ENCODE peak calls at places on chromosomes 6 and 20, in seven cellular contexts. One of them, this sample, is unnamed.

GRCh38 chr6:151380848-151381205 is 10.5 kb downstream of the ZBTB2 start:
- ATAC-seq in GM23338: peak
- ATAC-seq in HepG2: no peak
- ATAC-seq in Panc1: no peak
- ATAC-seq in GM12878: no peak
- ATAC-seq in HCT116: peak
- ATAC-seq in upper lobe of left lung: no peak
- ATAC-seq in this sample: no peak

GRCh38 chr6:45608252-45608911 is 230.6 kb upstream of the SUPT3H start:
- ATAC-seq in GM12878: no peak
- ATAC-seq in Panc1: no peak
- ATAC-seq in GM23338: no peak
- ATAC-seq in HepG2: no peak
- ATAC-seq in upper lobe of left lung: no peak
- ATAC-seq in HCT116: peak
- ATAC-seq in this sample: no peak

GRCh38 chr20:5113615-5113986 is 6.2 kb downstream of the PCNA start:
- ATAC-seq in upper lobe of left lung: no peak
- ATAC-seq in Panc1: no peak
- ATAC-seq in GM12878: peak
- ATAC-seq in HepG2: peak
- ATAC-seq in HCT116: no peak
- ATAC-seq in GM23338: no peak
- ATAC-seq in this sample: no peak

GRCh38 chr20:32603046-32603726 is 18.1 kb upstream of the NOL4L start:
- ATAC-seq in GM23338: no peak
- ATAC-seq in GM12878: peak
- ATAC-seq in HCT116: no peak
- ATAC-seq in upper lobe of left lung: peak
- ATAC-seq in Panc1: no peak
- ATAC-seq in HepG2: no peak
- ATAC-seq in this sample: peak

GRCh38 chr6:9516207-9516606 is 898.7 kb downstream of the TFAP2A start:
- ATAC-seq in HepG2: no peak
- ATAC-seq in GM23338: peak
- ATAC-seq in upper lobe of left lung: no peak
- ATAC-seq in HCT116: peak
- ATAC-seq in Panc1: peak
- ATAC-seq in GM12878: no peak
- ATAC-seq in this sample: no peak

GRCh38 chr6:129603731-129604130 is 106.2 kb downstream of the ARHGAP18 start:
- ATAC-seq in GM12878: no peak
- ATAC-seq in upper lobe of left lung: no peak
- ATAC-seq in HepG2: no peak
- ATAC-seq in HCT116: no peak
- ATAC-seq in Panc1: no peak
- ATAC-seq in GM23338: no peak
- ATAC-seq in this sample: no peak

GRCh38 chr20:15656124-15656523 is 917.1 kb downstream of the KIF16B start:
- ATAC-seq in HCT116: no peak
- ATAC-seq in GM12878: no peak
- ATAC-seq in Panc1: no peak
- ATAC-seq in HepG2: no peak
- ATAC-seq in GM23338: no peak
- ATAC-seq in upper lobe of left lung: no peak
- ATAC-seq in this sample: no peak

GRCh38 chr20:43653966-43654365 is 12.9 kb upstream of the MYBL2 start:
- ATAC-seq in Panc1: no peak
- ATAC-seq in upper lobe of left lung: no peak
- ATAC-seq in GM12878: no peak
- ATAC-seq in HCT116: no peak
- ATAC-seq in HepG2: no peak
- ATAC-seq in GM23338: no peak
- ATAC-seq in this sample: no peak

GRCh38 chr20:46764068-46764467 is 54.6 kb downstream of the SLC2A10 start:
- ATAC-seq in HCT116: no peak
- ATAC-seq in GM23338: no peak
- ATAC-seq in upper lobe of left lung: no peak
- ATAC-seq in GM12878: no peak
- ATAC-seq in Panc1: no peak
- ATAC-seq in HepG2: no peak
- ATAC-seq in this sample: no peak

GRCh38 chr6:118787746-118788419 is 106.1 kb upstream of the ASF1A start:
- ATAC-seq in GM23338: no peak
- ATAC-seq in HCT116: no peak
- ATAC-seq in Panc1: no peak
- ATAC-seq in HepG2: no peak
- ATAC-seq in GM12878: no peak
- ATAC-seq in upper lobe of left lung: peak
- ATAC-seq in this sample: peak

GRCh38 chr6:140486468-140487361 is 1112.3 kb upstream of the CITED2 start:
- ATAC-seq in HCT116: peak
- ATAC-seq in GM23338: no peak
- ATAC-seq in GM12878: no peak
- ATAC-seq in upper lobe of left lung: no peak
- ATAC-seq in HepG2: no peak
- ATAC-seq in Panc1: peak
- ATAC-seq in this sample: no peak

GRCh38 chr6:7978736-7979135 is 68.1 kb upstream of the TXNDC5 start:
- ATAC-seq in HepG2: no peak
- ATAC-seq in Panc1: no peak
- ATAC-seq in upper lobe of left lung: no peak
- ATAC-seq in GM23338: no peak
- ATAC-seq in HCT116: no peak
- ATAC-seq in GM12878: peak
- ATAC-seq in this sample: no peak

GRCh38 chr20:58251979-58252591 is 23.6 kb upstream of the ANKRD60 start:
- ATAC-seq in GM12878: no peak
- ATAC-seq in HepG2: peak
- ATAC-seq in Panc1: peak
- ATAC-seq in upper lobe of left lung: peak
- ATAC-seq in GM23338: no peak
- ATAC-seq in HCT116: peak
- ATAC-seq in this sample: no peak

GRCh38 chr6:1604991-1605821 is 4.5 kb upstream of the FOXC1 start:
- ATAC-seq in GM23338: peak
- ATAC-seq in HCT116: no peak
- ATAC-seq in HepG2: peak
- ATAC-seq in GM12878: no peak
- ATAC-seq in upper lobe of left lung: no peak
- ATAC-seq in Panc1: no peak
- ATAC-seq in this sample: no peak

GRCh38 chr6:111686249-111686997 is 80.7 kb upstream of the TRAF3IP2 start:
- ATAC-seq in HepG2: no peak
- ATAC-seq in upper lobe of left lung: peak
- ATAC-seq in Panc1: no peak
- ATAC-seq in GM12878: no peak
- ATAC-seq in HCT116: no peak
- ATAC-seq in GM23338: peak
- ATAC-seq in this sample: no peak
- TF ChIP-seq POLR2AphosphoS5 in HepG2: no peak
- TF ChIP-seq POLR2AphosphoS5 in upper lobe of left lung: no peak
- TF ChIP-seq POLR2AphosphoS5 in Panc1: no peak
- TF ChIP-seq POLR2AphosphoS5 in GM12878: no peak
- TF ChIP-seq POLR2AphosphoS5 in HCT116: no peak
- TF ChIP-seq POLR2AphosphoS5 in GM23338: no peak
- TF ChIP-seq POLR2AphosphoS5 in this sample: no peak

GRCh38 chr6:28161410-28162079 is 19.9 kb downstream of the ZKSCAN8 start:
- ATAC-seq in HCT116: no peak
- ATAC-seq in upper lobe of left lung: peak
- ATAC-seq in GM23338: peak
- ATAC-seq in Panc1: peak
- ATAC-seq in HepG2: peak
- ATAC-seq in GM12878: peak
- ATAC-seq in this sample: peak
- TF ChIP-seq POLR2AphosphoS5 in HCT116: no peak
- TF ChIP-seq POLR2AphosphoS5 in upper lobe of left lung: peak
- TF ChIP-seq POLR2AphosphoS5 in GM23338: peak
- TF ChIP-seq POLR2AphosphoS5 in Panc1: no peak
- TF ChIP-seq POLR2AphosphoS5 in HepG2: peak
- TF ChIP-seq POLR2AphosphoS5 in GM12878: peak
- TF ChIP-seq POLR2AphosphoS5 in this sample: peak

GRCh38 chr20:25236450-25237304 is 11.2 kb upstream of the PYGB start:
- ATAC-seq in GM12878: no peak
- ATAC-seq in HepG2: peak
- ATAC-seq in GM23338: peak
- ATAC-seq in upper lobe of left lung: no peak
- ATAC-seq in HCT116: no peak
- ATAC-seq in Panc1: peak
- ATAC-seq in this sample: no peak

GRCh38 chr20:25229486-25230176 is 18.3 kb upstream of the PYGB start:
- ATAC-seq in GM23338: no peak
- ATAC-seq in HCT116: no peak
- ATAC-seq in upper lobe of left lung: no peak
- ATAC-seq in HepG2: peak
- ATAC-seq in GM12878: no peak
- ATAC-seq in Panc1: peak
- ATAC-seq in this sample: no peak

GRCh38 chr20:25230177-25230831 is 17.6 kb upstream of the PYGB start:
- ATAC-seq in GM12878: peak
- ATAC-seq in HepG2: no peak
- ATAC-seq in GM23338: no peak
- ATAC-seq in upper lobe of left lung: no peak
- ATAC-seq in HCT116: no peak
- ATAC-seq in Panc1: no peak
- ATAC-seq in this sample: no peak

GRCh38 chr20:25237610-25238318 is 10.1 kb upstream of the PYGB start:
- ATAC-seq in upper lobe of left lung: peak
- ATAC-seq in GM23338: no peak
- ATAC-seq in HCT116: peak
- ATAC-seq in GM12878: peak
- ATAC-seq in HepG2: peak
- ATAC-seq in Panc1: peak
- ATAC-seq in this sample: peak

DNA sequence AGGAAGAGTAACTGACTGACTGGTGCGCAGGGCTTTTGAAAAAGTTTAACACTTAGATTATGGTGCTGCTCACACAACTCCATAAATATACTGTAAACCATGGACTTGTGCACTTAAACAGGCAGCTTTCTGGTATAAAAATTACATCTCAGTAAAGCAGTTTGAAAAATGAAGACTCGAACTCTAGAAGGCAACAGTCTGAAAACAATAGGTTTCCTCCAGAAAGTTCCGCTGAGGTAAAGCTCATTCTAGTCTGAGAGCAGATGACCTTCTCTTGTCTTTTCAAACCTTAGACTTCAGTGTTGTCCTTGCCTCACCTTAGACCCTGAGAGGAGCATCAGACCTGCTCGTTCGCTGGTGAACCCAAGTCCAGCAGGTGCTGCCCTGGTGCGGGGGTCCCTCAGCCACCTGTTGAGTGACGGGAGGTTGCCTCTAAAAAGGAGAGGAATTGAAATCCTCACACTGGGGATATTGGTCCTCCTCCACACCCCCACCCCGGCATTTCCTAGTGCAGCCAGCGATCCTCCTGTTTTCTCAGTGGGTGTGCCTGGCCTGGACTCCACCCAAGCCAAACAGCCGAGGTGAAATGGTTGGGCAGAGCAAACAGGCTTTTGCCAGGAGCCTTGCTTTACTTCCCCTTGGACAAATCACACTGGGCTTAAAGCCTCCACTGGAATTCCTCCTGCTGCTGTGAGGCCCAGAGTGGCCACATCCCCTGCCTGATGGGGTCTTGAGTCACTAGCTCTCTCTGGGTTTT is 14.7 kb upstream of the PYGB start:
- ATAC-seq in HepG2: peak
- ATAC-seq in GM23338: peak
- ATAC-seq in HCT116: peak
- ATAC-seq in GM12878: no peak
- ATAC-seq in Panc1: peak
- ATAC-seq in upper lobe of left lung: peak
- ATAC-seq in this sample: peak
- TF ChIP-seq POLR2AphosphoS5 in HepG2: no peak
- TF ChIP-seq POLR2AphosphoS5 in GM23338: no peak
- TF ChIP-seq POLR2AphosphoS5 in HCT116: peak
- TF ChIP-seq POLR2AphosphoS5 in GM12878: no peak
- TF ChIP-seq POLR2AphosphoS5 in Panc1: peak
- TF ChIP-seq POLR2AphosphoS5 in upper lobe of left lung: no peak
- TF ChIP-seq POLR2AphosphoS5 in this sample: no peak

GRCh38 chr20:10454135-10454750 is 19.1 kb downstream of the SLX4IP start:
- ATAC-seq in HepG2: peak
- ATAC-seq in upper lobe of left lung: no peak
- ATAC-seq in GM23338: peak
- ATAC-seq in Panc1: no peak
- ATAC-seq in GM12878: peak
- ATAC-seq in HCT116: no peak
- ATAC-seq in this sample: no peak
- TF ChIP-seq POLR2AphosphoS5 in HepG2: no peak
- TF ChIP-seq POLR2AphosphoS5 in upper lobe of left lung: no peak
- TF ChIP-seq POLR2AphosphoS5 in GM23338: no peak
- TF ChIP-seq POLR2AphosphoS5 in Panc1: no peak
- TF ChIP-seq POLR2AphosphoS5 in GM12878: no peak
- TF ChIP-seq POLR2AphosphoS5 in HCT116: no peak
- TF ChIP-seq POLR2AphosphoS5 in this sample: no peak

GRCh38 chr6:149456311-149457021 is 28.3 kb downstream of the ZC3H12D start:
- ATAC-seq in GM23338: peak
- ATAC-seq in HCT116: no peak
- ATAC-seq in GM12878: no peak
- ATAC-seq in Panc1: no peak
- ATAC-seq in HepG2: no peak
- ATAC-seq in upper lobe of left lung: no peak
- ATAC-seq in this sample: no peak
- TF ChIP-seq POLR2AphosphoS5 in GM23338: no peak
- TF ChIP-seq POLR2AphosphoS5 in HCT116: no peak
- TF ChIP-seq POLR2AphosphoS5 in GM12878: no peak
- TF ChIP-seq POLR2AphosphoS5 in Panc1: no peak
- TF ChIP-seq POLR2AphosphoS5 in HepG2: no peak
- TF ChIP-seq POLR2AphosphoS5 in upper lobe of left lung: no peak
- TF ChIP-seq POLR2AphosphoS5 in this sample: no peak